ENCODE peak calls at places on chromosomes 13 and 19, in eight cellular contexts. Z is stomach, S is thoracic aorta, C is coronary artery, G is mesendoderm, U is lung, N is PC-3, R is neuronal stem cell. D is an unnamed sample.

GRCh38 chr13:102768914-102769313 is 4.7 kb downstream of the TEX30 start:
- DNase-seq in Z (no peak), S (no peak), C (no peak), G (no peak), U (no peak), N (no peak), R (no peak), D (no peak)

GRCh38 chr19:1355258-1355973 is 28.3 kb upstream of the NDUFS7 start:
- DNase-seq in Z (no peak), S (no peak), C (no peak), G (peak), U (no peak), N (peak), R (no peak), D (no peak)

GRCh38 chr13:42612021-42612765 is 38.2 kb downstream of the TNFSF11 start:
- DNase-seq in Z (no peak), S (no peak), C (no peak), G (no peak), U (no peak), N (peak), R (no peak), D (no peak)

GRCh38 chr19:7063764-7064418 is 5.4 kb upstream of the MBD3L3 start:
- DNase-seq in Z (no peak), S (no peak), C (no peak), G (no peak), U (no peak), N (no peak), R (no peak), D (no peak)

GRCh38 chr13:35729926-35730627 is 253.6 kb upstream of the MAB21L1 start:
- DNase-seq in Z (no peak), S (no peak), C (no peak), G (no peak), U (no peak), N (no peak), R (no peak), D (no peak)

GRCh38 chr19:10651821-10652220 is 2.3 kb upstream of the ILF3 start:
- DNase-seq in Z (no peak), S (no peak), C (no peak), G (no peak), U (no peak), N (no peak), R (no peak), D (no peak)

GRCh38 chr13:33205804-33206221 is 79.7 kb downstream of the STARD13 start:
- DNase-seq in Z (no peak), S (no peak), C (no peak), G (no peak), U (no peak), N (no peak), R (no peak), D (no peak)

GRCh38 chr19:41310031-41310831 is at the start of gene CCDC97:
- DNase-seq in Z (peak), S (no peak), C (peak), G (peak), U (peak), N (peak), R (peak), D (peak)

GRCh38 chr13:27261376-27261775 is 9.3 kb upstream of the RASL11A start:
- DNase-seq in Z (no peak), S (no peak), C (no peak), G (no peak), U (no peak), N (peak), R (no peak), D (no peak)

GRCh38 chr19:29324717-29325116 is 111.8 kb upstream of the UQCRFS1 start:
- DNase-seq in Z (no peak), S (no peak), C (peak), G (no peak), U (peak), N (no peak), R (no peak), D (no peak)

GRCh38 chr19:343451-343931 is 1.1 kb downstream of the MIER2 start:
- DNase-seq in Z (no peak), S (no peak), C (no peak), G (no peak), U (no peak), N (no peak), R (no peak), D (no peak)

GRCh38 chr13:32600891-32601290 is 14.6 kb downstream of the PDS5B start:
- DNase-seq in Z (no peak), S (no peak), C (no peak), G (no peak), U (no peak), N (no peak), R (no peak), D (no peak)

GRCh38 chr13:21934309-21934708 is 263.4 kb downstream of the FGF9 start:
- DNase-seq in Z (no peak), S (no peak), C (no peak), G (no peak), U (no peak), N (no peak), R (no peak), D (peak)

GRCh38 chr13:65330691-65331090 is 1899.4 kb downstream of the PCDH9 start:
- DNase-seq in Z (no peak), S (no peak), C (no peak), G (no peak), U (no peak), N (no peak), R (no peak), D (no peak)

GRCh38 chr13:26487781-26488180 is 69.7 kb upstream of the WASF3 start:
- DNase-seq in Z (no peak), S (no peak), C (no peak), G (no peak), U (no peak), N (no peak), R (no peak), D (no peak)

GRCh38 chr19:21908066-21908465 is 72.1 kb upstream of the ZNF43 start:
- DNase-seq in Z (no peak), S (no peak), C (no peak), G (no peak), U (no peak), N (no peak), R (no peak), D (no peak)

GRCh38 chr13:67341406-67341805 is 111.3 kb upstream of the PCDH9 start:
- DNase-seq in Z (no peak), S (no peak), C (no peak), G (no peak), U (no peak), N (peak), R (no peak), D (no peak)

GRCh38 chr13:67343777-67344176 is 113.6 kb upstream of the PCDH9 start:
- DNase-seq in Z (no peak), S (no peak), C (no peak), G (peak), U (no peak), N (peak), R (no peak), D (no peak)
- H3K4me3 ChIP-seq in Z (no peak), S (no peak), C (no peak), G (no peak), U (no peak), N (no peak), R (no peak), D (no peak)

DNA sequence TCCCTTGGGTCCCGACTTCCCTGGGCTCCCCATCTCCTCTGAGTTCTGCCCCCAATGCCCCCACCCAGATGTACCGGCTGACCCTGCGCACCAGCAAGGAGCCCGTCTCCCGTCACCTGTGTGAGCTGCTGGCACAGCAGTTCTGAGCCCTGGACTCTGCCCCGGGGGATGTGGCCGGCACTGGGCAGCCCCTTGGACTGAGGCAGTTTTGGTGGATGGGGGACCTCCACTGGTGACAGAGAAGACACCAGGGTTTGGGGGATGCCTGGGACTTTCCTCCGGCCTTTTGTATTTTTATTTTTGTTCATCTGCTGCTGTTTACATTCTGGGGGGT is 6.5 kb downstream of the FUZ start:
- DNase-seq in Z (no peak), S (no peak), C (no peak), G (no peak), U (no peak), N (no peak), R (no peak), D (no peak)
- H3K27ac ChIP-seq in Z (no peak), S (no peak), C (no peak), G (no peak), U (no peak), N (no peak), R (no peak), D (no peak)

GRCh38 chr19:34265221-34265650 is 10.9 kb downstream of the GARRE1 start:
- DNase-seq in Z (no peak), S (no peak), C (no peak), G (peak), U (no peak), N (no peak), R (no peak), D (no peak)
- H3K4me3 ChIP-seq in Z (no peak), S (no peak), C (peak), G (no peak), U (no peak), N (no peak), R (no peak), D (no peak)

DNA sequence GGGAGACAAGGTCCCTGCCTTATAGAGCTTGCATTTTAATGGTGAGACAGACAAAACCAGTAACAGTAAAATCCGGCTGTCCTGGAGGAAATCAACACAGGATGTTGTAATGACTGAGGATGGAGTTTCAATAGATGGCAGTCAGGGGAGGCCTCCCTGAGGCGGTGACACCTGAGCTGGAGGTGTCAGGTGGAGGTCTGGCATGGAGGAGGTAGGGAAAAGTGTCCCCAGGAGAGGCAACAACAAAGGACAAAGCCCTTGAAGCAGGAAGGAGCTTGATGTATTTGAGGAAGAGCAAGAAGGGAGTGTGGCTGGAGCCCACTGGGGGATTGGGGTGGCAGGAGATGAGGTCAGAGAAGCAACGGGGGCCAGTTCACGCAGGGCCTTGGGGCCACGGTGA is 7.8 kb downstream of the GRIN2D start:
- DNase-seq in Z (no peak), S (no peak), C (no peak), G (peak), U (no peak), N (no peak), R (no peak), D (no peak)
- H3K27ac ChIP-seq in Z (no peak), S (no peak), C (no peak), G (no peak), U (no peak), N (no peak), R (no peak), D (no peak)

GRCh38 chr19:44069415-44069814 is 2.5 kb upstream of the ZNF284 start:
- DNase-seq in Z (no peak), S (no peak), C (no peak), G (no peak), U (no peak), N (no peak), R (no peak), D (no peak)

GRCh38 chr19:44061038-44061437 is 9.2 kb downstream of the ZNF223 start:
- DNase-seq in Z (no peak), S (no peak), C (no peak), G (no peak), U (no peak), N (no peak), R (no peak), D (no peak)

GRCh38 chr19:44071824-44072542 is at the start of gene ZNF284:
- DNase-seq in Z (peak), S (peak), C (peak), G (peak), U (peak), N (peak), R (peak), D (peak)

DNA sequence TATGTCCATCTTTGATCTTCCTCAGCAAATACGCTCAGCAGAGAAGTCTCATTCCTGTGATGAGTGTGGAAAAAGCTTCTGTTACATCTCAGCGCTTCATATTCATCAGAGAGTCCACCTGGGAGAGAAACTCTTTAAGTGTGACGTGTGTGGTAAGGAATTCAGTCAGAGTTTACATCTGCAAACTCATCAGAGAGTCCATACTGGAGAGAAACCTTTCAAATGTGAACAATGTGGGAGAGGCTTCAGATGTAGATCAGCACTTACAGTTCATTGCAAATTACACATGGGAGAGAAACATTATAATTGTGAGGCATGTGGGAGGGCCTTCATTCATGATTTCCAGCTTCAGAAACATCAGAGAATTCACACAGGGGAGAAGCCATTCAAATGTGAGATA is 5.7 kb upstream of the ZNF284 start:
- DNase-seq in Z (no peak), S (no peak), C (no peak), G (no peak), U (no peak), N (no peak), R (no peak), D (no peak)
- H3K4me3 ChIP-seq in Z (no peak), S (no peak), C (peak), G (peak), U (no peak), N (no peak), R (no peak), D (no peak)

GRCh38 chr13:45255253-45255987 is 54.6 kb upstream of the KCTD4 start:
- DNase-seq in Z (no peak), S (no peak), C (no peak), G (no peak), U (no peak), N (peak), R (no peak), D (no peak)
- H3K27ac ChIP-seq in Z (no peak), S (no peak), C (no peak), G (no peak), U (no peak), N (peak), R (no peak), D (no peak)

GRCh38 chr19:3573858-3574637 is 1.3 kb downstream of the HMG20B start:
- DNase-seq in Z (peak), S (peak), C (peak), G (peak), U (peak), N (peak), R (peak), D (peak)
- H3K4me3 ChIP-seq in Z (peak), S (peak), C (peak), G (no peak), U (no peak), N (peak), R (peak), D (peak)

GRCh38 chr19:19059018-19059836 is 4.6 kb upstream of the SLC25A42 start:
- DNase-seq in Z (no peak), S (no peak), C (no peak), G (no peak), U (no peak), N (no peak), R (no peak), D (no peak)
- H3K27ac ChIP-seq in Z (no peak), S (no peak), C (no peak), G (no peak), U (no peak), N (no peak), R (no peak), D (no peak)

DNA sequence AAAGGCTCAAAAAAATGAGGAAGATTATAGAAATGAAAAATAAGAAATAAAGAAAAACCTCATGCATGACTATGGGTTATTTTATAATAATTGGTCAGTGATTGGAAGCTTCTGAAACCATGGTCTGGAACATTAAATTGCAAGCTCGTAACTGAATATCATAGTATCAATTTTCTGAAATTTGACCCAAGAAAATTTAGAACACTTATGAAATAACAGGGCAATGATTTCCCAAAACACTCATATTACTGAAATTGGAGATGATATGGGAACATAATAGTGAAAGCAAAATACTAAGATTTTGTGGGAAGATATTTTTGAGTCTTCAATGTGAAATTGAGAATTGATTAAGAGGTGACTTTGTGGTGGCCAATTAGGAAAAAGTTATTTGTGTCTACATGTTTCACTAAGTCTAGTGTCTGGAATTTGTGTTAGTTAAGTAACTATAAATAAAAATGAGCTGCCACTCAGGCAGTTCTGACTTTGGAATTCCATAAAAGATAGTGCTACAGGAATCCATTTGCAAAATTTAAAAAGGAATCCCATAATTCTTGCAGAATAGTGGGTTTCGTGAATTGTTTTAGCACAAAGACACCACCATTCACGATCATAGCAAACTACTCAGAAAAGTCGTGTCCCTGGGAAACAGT is 603.0 kb downstream of the LMO7 start:
- DNase-seq in Z (no peak), S (no peak), C (no peak), G (no peak), U (no peak), N (no peak), R (no peak), D (no peak)
- H3K4me3 ChIP-seq in Z (no peak), S (no peak), C (no peak), G (no peak), U (no peak), N (no peak), R (no peak), D (no peak)

DNA sequence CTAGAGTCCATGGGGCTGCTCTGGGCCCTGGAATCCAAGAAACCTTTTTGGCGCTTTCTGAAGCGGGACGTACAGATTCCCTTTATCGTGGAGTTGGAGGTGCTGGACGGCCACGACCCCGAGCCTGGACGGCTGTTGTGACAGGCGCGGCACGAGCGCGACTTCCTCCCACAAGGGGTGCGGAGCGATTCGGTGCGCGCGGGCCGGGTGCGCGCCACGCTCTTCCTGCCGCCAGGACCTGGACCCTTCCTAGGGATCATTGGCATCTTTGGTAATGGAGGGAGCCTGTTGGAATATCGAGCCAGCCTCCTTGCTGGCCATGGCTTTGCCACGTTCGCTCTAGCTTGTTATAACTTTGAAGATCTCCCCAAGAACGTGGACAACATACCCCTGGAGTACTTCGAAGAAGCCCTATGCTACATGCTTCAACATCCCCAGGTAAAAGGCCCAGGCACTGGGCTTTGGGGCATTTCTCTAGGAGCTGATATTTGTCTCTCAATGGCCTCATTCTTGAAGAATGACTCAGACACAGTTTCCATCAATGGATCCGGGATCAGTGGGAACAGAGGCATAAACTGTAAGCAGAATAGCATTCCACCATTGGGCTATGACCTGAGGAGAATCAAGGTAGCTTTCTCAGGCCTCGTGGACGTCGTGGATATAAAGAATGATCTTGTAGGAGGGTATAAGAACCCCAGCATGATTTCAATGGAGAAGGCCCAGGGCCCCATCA is 3.5 kb upstream of the ZFP82 start:
- DNase-seq in Z (no peak), S (no peak), C (no peak), G (peak), U (no peak), N (no peak), R (no peak), D (no peak)
- H3K27ac ChIP-seq in Z (no peak), S (no peak), C (peak), G (no peak), U (no peak), N (no peak), R (no peak), D (no peak)

D was measured in prostate gland.